ENCODE peak calls at places on chromosomes 4 and X, in four cellular contexts. Y is transverse colon, N is K562, H is uterus. K is an unnamed sample. For H3K36me3, the result is how much of the 10 kb centered on the place peaks cover.

GRCh38 chr4:99808260-99808857 is 8.3 kb upstream of the DAPP1 start:
- DNase-seq in Y (peak), N (peak), H (no peak), K (no peak)

GRCh38 chr4:145130788-145131398 is 32.8 kb downstream of the ABCE1 start:
- DNase-seq in Y (no peak), N (no peak), H (no peak), K (no peak)

GRCh38 chr4:42480774-42481173 is 83.5 kb downstream of the SHISA3 start:
- DNase-seq in Y (no peak), N (no peak), H (no peak), K (no peak)

GRCh38 chr4:25180524-25181131 is 20.4 kb upstream of the SEPSECS start:
- DNase-seq in Y (peak), N (peak), H (no peak), K (no peak)

GRCh38 chrX:10900585-10901289 is 210.4 kb upstream of the HCCS start:
- DNase-seq in Y (no peak), N (no peak), H (no peak), K (no peak)

GRCh38 chr4:87521757-87522374 is 7.3 kb downstream of the SPARCL1 start:
- DNase-seq in Y (no peak), N (no peak), H (no peak), K (no peak)

GRCh38 chr4:155906554-155907247 is 3.2 kb downstream of the TDO2 start:
- DNase-seq in Y (no peak), N (no peak), H (peak), K (no peak)

GRCh38 chr4:148574941-148575340 is 132.7 kb upstream of the NR3C2 start:
- DNase-seq in Y (no peak), N (no peak), H (no peak), K (no peak)

GRCh38 chr4:56755901-56756300 is 65.6 kb downstream of the SPINK2 start:
- DNase-seq in Y (no peak), N (no peak), H (no peak), K (no peak)

GRCh38 chrX:134186362-134187121 is 50.4 kb upstream of the CCDC160 start:
- DNase-seq in Y (peak), N (no peak), H (no peak), K (no peak)

GRCh38 chrX:120468825-120469525 is at the start of gene LAMP2:
- DNase-seq in Y (peak), N (peak), H (peak), K (peak)

GRCh38 chr4:99300934-99301333 is 10.1 kb upstream of the ADH1A start:
- DNase-seq in Y (peak), N (peak), H (peak), K (no peak)

GRCh38 chrX:110915579-110915978 is 120.0 kb upstream of the CHRDL1 start:
- DNase-seq in Y (no peak), N (no peak), H (no peak), K (no peak)

GRCh38 chr4:81130569-81130968 is 84.5 kb downstream of the PRKG2 start:
- DNase-seq in Y (no peak), N (no peak), H (no peak), K (no peak)

GRCh38 chrX:104419211-104419610 is 146.8 kb upstream of the IL1RAPL2 start:
- DNase-seq in Y (no peak), N (no peak), H (no peak), K (no peak)

GRCh38 chr4:151990201-151990600 is 229.4 kb upstream of the GATB start:
- DNase-seq in Y (no peak), N (no peak), H (no peak), K (no peak)

GRCh38 chrX:115449742-115450141 is 111.2 kb upstream of the PLS3 start:
- DNase-seq in Y (no peak), N (no peak), H (peak), K (no peak)

GRCh38 chr4:141180991-141181760 is 39.5 kb upstream of the ZNF330 start:
- DNase-seq in Y (no peak), N (no peak), H (no peak), K (no peak)

GRCh38 chr4:128528793-128529553 is 241.4 kb upstream of the PGRMC2 start:
- DNase-seq in Y (no peak), N (no peak), H (peak), K (no peak)

GRCh38 chr4:126888968-126889367 is 743.8 kb upstream of the INTU start:
- DNase-seq in Y (no peak), N (no peak), H (no peak), K (no peak)

GRCh38 chr4:169663894-169664293 is 43.5 kb downstream of the CLCN3 start:
- DNase-seq in Y (no peak), N (no peak), H (no peak), K (no peak)

GRCh38 chr4:57110635-57111546 is 706 bp upstream of the IGFBP7 start:
- DNase-seq in Y (peak), N (no peak), H (peak), K (no peak)

GRCh38 chrX:81414630-81415029 is 212.7 kb downstream of the SH3BGRL start:
- DNase-seq in Y (no peak), N (no peak), H (no peak), K (no peak)

GRCh38 chr4:11438647-11439046 is 10.0 kb upstream of the HS3ST1 start:
- DNase-seq in Y (no peak), N (no peak), H (no peak), K (no peak)

GRCh38 chrX:71292669-71293379 is 8.7 kb upstream of the ITGB1BP2 start:
- DNase-seq in Y (no peak), N (no peak), H (no peak), K (no peak)

GRCh38 chr4:6327220-6327917 is 57.7 kb downstream of the WFS1 start:
- DNase-seq in Y (peak), N (peak), H (peak), K (no peak)

GRCh38 chr4:101784957-101785356 is 5.6 kb upstream of the BANK1 start:
- DNase-seq in Y (no peak), N (no peak), H (no peak), K (no peak)

GRCh38 chr4:182770259-182770968 is 146.8 kb downstream of the DCTD start:
- DNase-seq in Y (no peak), N (no peak), H (no peak), K (no peak)

GRCh38 chr4:87529187-87529586 is at the start of gene SPARCL1:
- DNase-seq in Y (peak), N (no peak), H (peak), K (no peak)

GRCh38 chr4:129140521-129140920 is 44.6 kb downstream of the C4orf33 start:
- DNase-seq in Y (no peak), N (no peak), H (no peak), K (no peak)

GRCh38 chr4:66123195-66123594 is 452.9 kb upstream of the EPHA5 start:
- DNase-seq in Y (no peak), N (no peak), H (no peak), K (no peak)

GRCh38 chr4:73870260-73870659 is 1.1 kb downstream of the CXCL1 start:
- DNase-seq in Y (peak), N (no peak), H (no peak), K (no peak)

GRCh38 chr4:56406151-56406550 is 18.9 kb upstream of the AASDH start:
- DNase-seq in Y (no peak), N (no peak), H (no peak), K (no peak)

GRCh38 chr4:78766026-78766425 is 10.1 kb upstream of the BMP2K start:
- DNase-seq in Y (no peak), N (no peak), H (no peak), K (no peak)

GRCh38 chrX:40172169-40172979 is 74.6 kb upstream of the BCOR start:
- DNase-seq in Y (peak), N (peak), H (peak), K (no peak)

GRCh38 chrX:37423864-37424569 is 74.9 kb downstream of the PRRG1 start:
- DNase-seq in Y (no peak), N (no peak), H (no peak), K (no peak)

GRCh38 chr4:85478576-85478975 is 3.6 kb downstream of the ARHGAP24 start:
- DNase-seq in Y (no peak), N (no peak), H (no peak), K (no peak)

GRCh38 chr4:44056721-44057151 is 391.9 kb downstream of the KCTD8 start:
- DNase-seq in Y (no peak), N (no peak), H (no peak), K (no peak)

GRCh38 chr4:67885727-67886126 is 1.9 kb upstream of the TMPRSS11D start:
- DNase-seq in Y (no peak), N (no peak), H (no peak), K (no peak)

GRCh38 chr4:38684271-38684670 is 20.3 kb downstream of the KLF3 start:
- DNase-seq in Y (no peak), N (no peak), H (no peak), K (no peak)

GRCh38 chr4:38684951-38685350 is 21.0 kb downstream of the KLF3 start:
- DNase-seq in Y (no peak), N (no peak), H (no peak), K (no peak)

GRCh38 chr4:38687571-38688011 is 23.6 kb downstream of the KLF3 start:
- DNase-seq in Y (no peak), N (no peak), H (no peak), K (no peak)

GRCh38 chr4:38688676-38689355 is 24.8 kb downstream of the KLF3 start:
- DNase-seq in Y (no peak), N (no peak), H (no peak), K (no peak)

GRCh38 chr4:38686682-38687081 is 22.7 kb downstream of the KLF3 start:
- DNase-seq in Y (no peak), N (no peak), H (no peak), K (no peak)
- H3K36me3 ChIP-seq in Y (under half), N (half or more), H (under half), K (under half)

DNA sequence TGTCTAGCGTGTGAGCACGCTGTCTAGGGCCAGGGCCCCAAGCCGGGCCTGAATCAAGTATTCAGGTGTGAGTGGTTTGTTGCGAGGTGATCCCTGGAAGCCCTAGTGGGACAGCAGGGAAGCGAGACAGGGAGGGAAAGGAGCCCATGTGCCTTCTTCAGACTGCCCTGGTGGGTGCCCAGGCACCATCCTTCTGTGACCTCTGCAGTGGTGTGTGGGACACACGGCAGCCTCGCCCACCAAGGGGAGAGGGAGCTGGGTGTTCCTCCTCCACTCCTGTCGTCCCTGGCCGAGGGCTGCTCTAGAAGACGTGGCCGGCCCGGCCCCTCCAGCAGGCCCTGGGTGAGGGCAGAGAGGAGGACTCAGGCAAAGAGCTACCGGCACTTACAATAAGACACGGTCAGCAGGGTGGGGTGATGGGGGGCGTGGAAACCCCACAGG is 47.4 kb downstream of the HTRA3 start:
- DNase-seq in Y (no peak), N (no peak), H (no peak), K (no peak)
- H3K27ac ChIP-seq in Y (no peak), N (no peak), H (peak), K (no peak)

GRCh38 chr4:14284578-14284977 is 657.1 kb upstream of the BOD1L1 start:
- DNase-seq in Y (no peak), N (no peak), H (no peak), K (no peak)

DNA sequence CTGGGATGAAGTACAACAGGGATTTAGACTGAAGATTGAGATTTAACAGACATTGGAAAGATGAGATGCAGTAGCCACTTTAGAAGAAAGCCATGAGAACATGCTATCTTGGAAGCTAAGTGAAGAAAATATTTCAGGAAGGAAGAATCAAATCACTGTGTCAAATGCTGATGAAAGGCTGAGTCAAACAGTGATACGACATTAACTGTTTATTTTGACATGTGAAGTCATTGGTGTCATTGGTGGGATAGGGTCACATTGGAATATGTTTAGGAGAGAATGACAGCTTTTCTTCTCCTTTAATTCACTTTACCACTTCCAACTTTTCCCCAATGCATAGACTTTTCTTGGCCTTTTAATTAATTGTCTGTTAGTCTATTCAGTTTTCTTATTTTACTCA is 653.0 kb upstream of the BOD1L1 start:
- DNase-seq in Y (no peak), N (no peak), H (no peak), K (no peak)
- TF ChIP-seq POLR2A in Y (no peak), N (no peak), H (no peak), K (no peak)

GRCh38 chr4:3500634-3501101 is 31.6 kb downstream of the LRPAP1 start:
- DNase-seq in Y (no peak), N (no peak), H (no peak), K (no peak)

GRCh38 chr4:3499710-3500109 is 32.5 kb downstream of the LRPAP1 start:
- DNase-seq in Y (no peak), N (no peak), H (no peak), K (no peak)

GRCh38 chr4:3498901-3499510 is 33.2 kb downstream of the LRPAP1 start:
- DNase-seq in Y (no peak), N (peak), H (no peak), K (no peak)

GRCh38 chr4:3501126-3501824 is 30.9 kb downstream of the LRPAP1 start:
- DNase-seq in Y (no peak), N (no peak), H (no peak), K (no peak)

GRCh38 chr4:3500111-3500510 is 32.1 kb downstream of the LRPAP1 start:
- DNase-seq in Y (no peak), N (no peak), H (no peak), K (no peak)
- H3K36me3 ChIP-seq in Y (under half), N (under half), H (under half), K (under half)

GRCh38 chrX:94600077-94600476 is 926.1 kb downstream of the FAM133A start:
- DNase-seq in Y (no peak), N (no peak), H (no peak), K (no peak)
- H3K27ac ChIP-seq in Y (no peak), N (no peak), H (no peak), K (no peak)

DNA sequence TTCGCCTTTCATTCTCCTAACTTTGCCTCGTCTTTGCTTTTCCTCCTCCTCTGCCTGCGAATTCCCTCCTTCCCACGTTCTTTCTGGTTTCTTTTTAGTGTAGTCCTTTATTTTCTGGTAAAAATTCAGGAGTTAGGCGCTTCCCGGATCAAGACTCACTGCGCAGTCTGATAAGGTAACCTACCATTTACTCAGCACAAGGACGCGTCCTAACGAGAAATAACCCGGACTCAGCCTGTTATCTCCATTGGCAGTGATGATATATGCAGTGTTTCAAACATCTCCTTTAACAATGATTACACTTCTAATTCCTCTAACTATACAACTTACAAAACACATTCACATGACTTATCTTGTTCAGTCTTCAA is 357 bp upstream of the ETNPPL start:
- DNase-seq in Y (no peak), N (no peak), H (no peak), K (no peak)
- TF ChIP-seq POLR2A in Y (no peak), N (no peak), H (no peak), K (no peak)

GRCh38 chr4:1737666-1738065 is 16.3 kb downstream of the TACC3 start:
- DNase-seq in Y (no peak), N (no peak), H (no peak), K (no peak)
- H3K36me3 ChIP-seq in Y (under half), N (half or more), H (under half), K (under half)

GRCh38 chrX:15600071-15600470 is 689 bp downstream of the ACE2 start:
- DNase-seq in Y (no peak), N (no peak), H (no peak), K (no peak)

GRCh38 chrX:15605233-15605632 is 4.5 kb upstream of the ACE2 start:
- DNase-seq in Y (no peak), N (no peak), H (no peak), K (no peak)

GRCh38 chrX:15600745-15601144 is at the start of gene ACE2:
- DNase-seq in Y (no peak), N (no peak), H (no peak), K (no peak)

GRCh38 chrX:15602761-15603160 is 2.0 kb upstream of the ACE2 start:
- DNase-seq in Y (no peak), N (no peak), H (no peak), K (no peak)

GRCh38 chrX:15601932-15602331 is 1.2 kb upstream of the ACE2 start:
- DNase-seq in Y (no peak), N (no peak), H (no peak), K (no peak)
- H3K27ac ChIP-seq in Y (no peak), N (no peak), H (no peak), K (peak)